ENCODE peak calls at places on chromosomes 3 and 15, in eight cellular contexts. One of them, this sample, is unnamed.
A peak's percentile ranks its signal among the peaks of the same experiment; 100 is the strongest.

GRCh38 chr15:70569139-70569717 is 194.1 kb downstream of the UACA start:
- DNase-seq in SW 1271: peak; percentile 69
- DNase-seq in omental fat pad: no peak
- DNase-seq in GM10248: no peak
- DNase-seq in body of pancreas: peak; percentile 43
- DNase-seq in activated effector memory CD4-positive, alpha-beta T cell treated with anti-CD3 and anti-CD28 coated beads, Interleukin-2, amount 50 U/mL, for 16 hours: no peak
- DNase-seq in iPS-NIHi11: peak; percentile 55
- DNase-seq in AG09319: peak; percentile 62
- DNase-seq in this sample: peak; percentile 67

GRCh38 chr3:98563661-98564281 is 29.6 kb downstream of the CPOX start:
- DNase-seq in iPS-NIHi11: no peak
- DNase-seq in GM10248: peak; percentile 36
- DNase-seq in body of pancreas: no peak
- DNase-seq in omental fat pad: no peak
- DNase-seq in SW 1271: peak; percentile 64
- DNase-seq in activated effector memory CD4-positive, alpha-beta T cell treated with anti-CD3 and anti-CD28 coated beads, Interleukin-2, amount 50 U/mL, for 16 hours: peak; percentile 69
- DNase-seq in AG09319: no peak
- DNase-seq in this sample: no peak

GRCh38 chr3:73729969-73730440 is 105.3 kb upstream of the PDZRN3 start:
- DNase-seq in body of pancreas: peak; percentile 29
- DNase-seq in omental fat pad: no peak
- DNase-seq in activated effector memory CD4-positive, alpha-beta T cell treated with anti-CD3 and anti-CD28 coated beads, Interleukin-2, amount 50 U/mL, for 16 hours: no peak
- DNase-seq in SW 1271: no peak
- DNase-seq in iPS-NIHi11: no peak
- DNase-seq in AG09319: no peak
- DNase-seq in GM10248: no peak
- DNase-seq in this sample: no peak

GRCh38 chr15:34951993-34952392 is 17.5 kb downstream of the AQR start:
- DNase-seq in activated effector memory CD4-positive, alpha-beta T cell treated with anti-CD3 and anti-CD28 coated beads, Interleukin-2, amount 50 U/mL, for 16 hours: no peak
- DNase-seq in iPS-NIHi11: no peak
- DNase-seq in body of pancreas: no peak
- DNase-seq in AG09319: peak; percentile 34
- DNase-seq in SW 1271: no peak
- DNase-seq in omental fat pad: no peak
- DNase-seq in GM10248: no peak
- DNase-seq in this sample: no peak

GRCh38 chr3:186871403-186871924 is 29.0 kb downstream of the ADIPOQ start:
- DNase-seq in body of pancreas: no peak
- DNase-seq in activated effector memory CD4-positive, alpha-beta T cell treated with anti-CD3 and anti-CD28 coated beads, Interleukin-2, amount 50 U/mL, for 16 hours: no peak
- DNase-seq in GM10248: no peak
- DNase-seq in omental fat pad: no peak
- DNase-seq in iPS-NIHi11: no peak
- DNase-seq in AG09319: no peak
- DNase-seq in SW 1271: no peak
- DNase-seq in this sample: no peak

GRCh38 chr3:155492841-155493240 is 199.4 kb upstream of the STRIT1 start:
- DNase-seq in SW 1271: no peak
- DNase-seq in AG09319: no peak
- DNase-seq in body of pancreas: no peak
- DNase-seq in activated effector memory CD4-positive, alpha-beta T cell treated with anti-CD3 and anti-CD28 coated beads, Interleukin-2, amount 50 U/mL, for 16 hours: no peak
- DNase-seq in omental fat pad: no peak
- DNase-seq in GM10248: no peak
- DNase-seq in iPS-NIHi11: no peak
- DNase-seq in this sample: no peak

GRCh38 chr15:65110676-65111292 is 4.2 kb downstream of the UBAP1L start:
- DNase-seq in activated effector memory CD4-positive, alpha-beta T cell treated with anti-CD3 and anti-CD28 coated beads, Interleukin-2, amount 50 U/mL, for 16 hours: no peak
- DNase-seq in body of pancreas: no peak
- DNase-seq in iPS-NIHi11: no peak
- DNase-seq in SW 1271: no peak
- DNase-seq in AG09319: no peak
- DNase-seq in GM10248: no peak
- DNase-seq in omental fat pad: no peak
- DNase-seq in this sample: peak; percentile 50

GRCh38 chr3:190036631-190037030 is 84.1 kb downstream of the P3H2 start:
- DNase-seq in activated effector memory CD4-positive, alpha-beta T cell treated with anti-CD3 and anti-CD28 coated beads, Interleukin-2, amount 50 U/mL, for 16 hours: no peak
- DNase-seq in body of pancreas: no peak
- DNase-seq in iPS-NIHi11: no peak
- DNase-seq in SW 1271: no peak
- DNase-seq in AG09319: no peak
- DNase-seq in omental fat pad: no peak
- DNase-seq in GM10248: no peak
- DNase-seq in this sample: no peak

GRCh38 chr3:86416334-86416733 is 574.6 kb downstream of the VGLL3 start:
- DNase-seq in body of pancreas: no peak
- DNase-seq in omental fat pad: no peak
- DNase-seq in AG09319: no peak
- DNase-seq in SW 1271: no peak
- DNase-seq in iPS-NIHi11: no peak
- DNase-seq in activated effector memory CD4-positive, alpha-beta T cell treated with anti-CD3 and anti-CD28 coated beads, Interleukin-2, amount 50 U/mL, for 16 hours: no peak
- DNase-seq in GM10248: no peak
- DNase-seq in this sample: no peak

GRCh38 chr15:86743283-86743903 is 663.7 kb downstream of the AGBL1 start:
- DNase-seq in omental fat pad: no peak
- DNase-seq in SW 1271: peak; percentile 32
- DNase-seq in iPS-NIHi11: peak; percentile 57
- DNase-seq in AG09319: no peak
- DNase-seq in GM10248: no peak
- DNase-seq in body of pancreas: peak; percentile 39
- DNase-seq in activated effector memory CD4-positive, alpha-beta T cell treated with anti-CD3 and anti-CD28 coated beads, Interleukin-2, amount 50 U/mL, for 16 hours: peak; percentile 82
- DNase-seq in this sample: peak; percentile 43

GRCh38 chr3:30770387-30770786 is 124.1 kb downstream of the GADL1 start:
- DNase-seq in omental fat pad: no peak
- DNase-seq in body of pancreas: peak; percentile 33
- DNase-seq in iPS-NIHi11: peak; percentile 23
- DNase-seq in GM10248: no peak
- DNase-seq in AG09319: peak; percentile 31
- DNase-seq in activated effector memory CD4-positive, alpha-beta T cell treated with anti-CD3 and anti-CD28 coated beads, Interleukin-2, amount 50 U/mL, for 16 hours: no peak
- DNase-seq in SW 1271: peak; percentile 52
- DNase-seq in this sample: no peak

GRCh38 chr3:30043156-30043555 is 563.2 kb upstream of the TGFBR2 start:
- DNase-seq in body of pancreas: no peak
- DNase-seq in AG09319: no peak
- DNase-seq in iPS-NIHi11: no peak
- DNase-seq in omental fat pad: no peak
- DNase-seq in activated effector memory CD4-positive, alpha-beta T cell treated with anti-CD3 and anti-CD28 coated beads, Interleukin-2, amount 50 U/mL, for 16 hours: no peak
- DNase-seq in SW 1271: no peak
- DNase-seq in GM10248: no peak
- DNase-seq in this sample: no peak

GRCh38 chr3:134061401-134061800 is 31.7 kb upstream of the SLCO2A1 start:
- DNase-seq in SW 1271: no peak
- DNase-seq in body of pancreas: no peak
- DNase-seq in GM10248: no peak
- DNase-seq in iPS-NIHi11: no peak
- DNase-seq in activated effector memory CD4-positive, alpha-beta T cell treated with anti-CD3 and anti-CD28 coated beads, Interleukin-2, amount 50 U/mL, for 16 hours: no peak
- DNase-seq in AG09319: no peak
- DNase-seq in omental fat pad: no peak
- DNase-seq in this sample: no peak

GRCh38 chr15:77856718-77857346 is 220.7 kb downstream of the TBC1D2B start:
- DNase-seq in omental fat pad: no peak
- DNase-seq in activated effector memory CD4-positive, alpha-beta T cell treated with anti-CD3 and anti-CD28 coated beads, Interleukin-2, amount 50 U/mL, for 16 hours: no peak
- DNase-seq in GM10248: no peak
- DNase-seq in body of pancreas: no peak
- DNase-seq in iPS-NIHi11: no peak
- DNase-seq in SW 1271: no peak
- DNase-seq in AG09319: no peak
- DNase-seq in this sample: no peak

GRCh38 chr3:51332156-51332555 is 52.9 kb upstream of the MANF start:
- DNase-seq in GM10248: no peak
- DNase-seq in SW 1271: no peak
- DNase-seq in iPS-NIHi11: no peak
- DNase-seq in activated effector memory CD4-positive, alpha-beta T cell treated with anti-CD3 and anti-CD28 coated beads, Interleukin-2, amount 50 U/mL, for 16 hours: no peak
- DNase-seq in body of pancreas: no peak
- DNase-seq in AG09319: no peak
- DNase-seq in omental fat pad: no peak
- DNase-seq in this sample: no peak

GRCh38 chr3:191240432-191240831 is 41.4 kb downstream of the OSTN start:
- DNase-seq in SW 1271: no peak
- DNase-seq in GM10248: no peak
- DNase-seq in iPS-NIHi11: no peak
- DNase-seq in body of pancreas: no peak
- DNase-seq in AG09319: no peak
- DNase-seq in activated effector memory CD4-positive, alpha-beta T cell treated with anti-CD3 and anti-CD28 coated beads, Interleukin-2, amount 50 U/mL, for 16 hours: no peak
- DNase-seq in omental fat pad: no peak
- DNase-seq in this sample: no peak

GRCh38 chr3:107740992-107741896 is 218.5 kb downstream of the BBX start:
- DNase-seq in SW 1271: peak; percentile 25
- DNase-seq in GM10248: no peak
- DNase-seq in activated effector memory CD4-positive, alpha-beta T cell treated with anti-CD3 and anti-CD28 coated beads, Interleukin-2, amount 50 U/mL, for 16 hours: no peak
- DNase-seq in AG09319: no peak
- DNase-seq in omental fat pad: no peak
- DNase-seq in body of pancreas: no peak
- DNase-seq in iPS-NIHi11: no peak
- DNase-seq in this sample: no peak

GRCh38 chr15:72785452-72786243 is 2.1 kb upstream of the ADPGK start:
- DNase-seq in iPS-NIHi11: no peak
- DNase-seq in GM10248: no peak
- DNase-seq in body of pancreas: peak; percentile 7
- DNase-seq in activated effector memory CD4-positive, alpha-beta T cell treated with anti-CD3 and anti-CD28 coated beads, Interleukin-2, amount 50 U/mL, for 16 hours: peak; percentile 83
- DNase-seq in AG09319: peak; percentile 24
- DNase-seq in omental fat pad: no peak
- DNase-seq in SW 1271: no peak
- DNase-seq in this sample: no peak

GRCh38 chr3:131231710-131232348 is 149.7 kb upstream of the NUDT16 start:
- DNase-seq in SW 1271: no peak
- DNase-seq in activated effector memory CD4-positive, alpha-beta T cell treated with anti-CD3 and anti-CD28 coated beads, Interleukin-2, amount 50 U/mL, for 16 hours: no peak
- DNase-seq in body of pancreas: no peak
- DNase-seq in AG09319: no peak
- DNase-seq in GM10248: no peak
- DNase-seq in omental fat pad: no peak
- DNase-seq in iPS-NIHi11: no peak
- DNase-seq in this sample: no peak

GRCh38 chr3:100331660-100332059 is 2.9 kb upstream of the NIT2 start:
- DNase-seq in omental fat pad: no peak
- DNase-seq in activated effector memory CD4-positive, alpha-beta T cell treated with anti-CD3 and anti-CD28 coated beads, Interleukin-2, amount 50 U/mL, for 16 hours: no peak
- DNase-seq in iPS-NIHi11: no peak
- DNase-seq in SW 1271: no peak
- DNase-seq in AG09319: no peak
- DNase-seq in body of pancreas: no peak
- DNase-seq in GM10248: no peak
- DNase-seq in this sample: no peak

GRCh38 chr15:84633311-84634227 is 20.5 kb downstream of the WDR73 start:
- DNase-seq in omental fat pad: no peak
- DNase-seq in iPS-NIHi11: peak; percentile 64
- DNase-seq in GM10248: peak; percentile 47
- DNase-seq in body of pancreas: peak; percentile 75
- DNase-seq in AG09319: peak; percentile 35
- DNase-seq in SW 1271: no peak
- DNase-seq in activated effector memory CD4-positive, alpha-beta T cell treated with anti-CD3 and anti-CD28 coated beads, Interleukin-2, amount 50 U/mL, for 16 hours: peak; percentile 89
- DNase-seq in this sample: peak; percentile 83

GRCh38 chr3:66483006-66483928 is 17.6 kb downstream of the LRIG1 start:
- DNase-seq in iPS-NIHi11: no peak
- DNase-seq in omental fat pad: no peak
- DNase-seq in body of pancreas: peak; percentile 58
- DNase-seq in SW 1271: no peak
- DNase-seq in activated effector memory CD4-positive, alpha-beta T cell treated with anti-CD3 and anti-CD28 coated beads, Interleukin-2, amount 50 U/mL, for 16 hours: peak; percentile 72
- DNase-seq in GM10248: peak; percentile 30
- DNase-seq in AG09319: no peak
- DNase-seq in this sample: peak; percentile 34

GRCh38 chr3:143135150-143135549 is 15.6 kb downstream of the CHST2 start:
- DNase-seq in GM10248: no peak
- DNase-seq in body of pancreas: peak; percentile 55
- DNase-seq in SW 1271: peak; percentile 88
- DNase-seq in omental fat pad: no peak
- DNase-seq in iPS-NIHi11: peak; percentile 38
- DNase-seq in activated effector memory CD4-positive, alpha-beta T cell treated with anti-CD3 and anti-CD28 coated beads, Interleukin-2, amount 50 U/mL, for 16 hours: no peak
- DNase-seq in AG09319: peak; percentile 76
- DNase-seq in this sample: peak; percentile 15

GRCh38 chr3:102536479-102536878 is 101.7 kb downstream of the ZPLD1 start:
- DNase-seq in GM10248: peak; percentile 17
- DNase-seq in activated effector memory CD4-positive, alpha-beta T cell treated with anti-CD3 and anti-CD28 coated beads, Interleukin-2, amount 50 U/mL, for 16 hours: no peak
- DNase-seq in body of pancreas: peak; percentile 20
- DNase-seq in omental fat pad: no peak
- DNase-seq in SW 1271: peak; percentile 33
- DNase-seq in iPS-NIHi11: peak; percentile 39
- DNase-seq in AG09319: peak; percentile 2
- DNase-seq in this sample: no peak

GRCh38 chr3:194072097-194072428 is 63.9 kb upstream of the HES1 start:
- DNase-seq in activated effector memory CD4-positive, alpha-beta T cell treated with anti-CD3 and anti-CD28 coated beads, Interleukin-2, amount 50 U/mL, for 16 hours: no peak
- DNase-seq in omental fat pad: no peak
- DNase-seq in iPS-NIHi11: no peak
- DNase-seq in AG09319: no peak
- DNase-seq in GM10248: no peak
- DNase-seq in SW 1271: no peak
- DNase-seq in body of pancreas: no peak
- DNase-seq in this sample: no peak

GRCh38 chr3:134341391-134341790 is 32.9 kb downstream of the AMOTL2 start:
- DNase-seq in AG09319: no peak
- DNase-seq in GM10248: no peak
- DNase-seq in SW 1271: no peak
- DNase-seq in omental fat pad: no peak
- DNase-seq in iPS-NIHi11: no peak
- DNase-seq in activated effector memory CD4-positive, alpha-beta T cell treated with anti-CD3 and anti-CD28 coated beads, Interleukin-2, amount 50 U/mL, for 16 hours: peak; percentile 53
- DNase-seq in body of pancreas: no peak
- DNase-seq in this sample: no peak

GRCh38 chr3:36707623-36708409 is 56.5 kb downstream of the DCLK3 start:
- DNase-seq in body of pancreas: no peak
- DNase-seq in omental fat pad: no peak
- DNase-seq in activated effector memory CD4-positive, alpha-beta T cell treated with anti-CD3 and anti-CD28 coated beads, Interleukin-2, amount 50 U/mL, for 16 hours: no peak
- DNase-seq in AG09319: no peak
- DNase-seq in SW 1271: peak; percentile 24
- DNase-seq in iPS-NIHi11: no peak
- DNase-seq in GM10248: no peak
- DNase-seq in this sample: peak; percentile 12

GRCh38 chr15:22979699-22980188 is 424 bp downstream of the CYFIP1 start:
- DNase-seq in activated effector memory CD4-positive, alpha-beta T cell treated with anti-CD3 and anti-CD28 coated beads, Interleukin-2, amount 50 U/mL, for 16 hours: peak; percentile 62
- DNase-seq in GM10248: peak; percentile 55
- DNase-seq in AG09319: no peak
- DNase-seq in body of pancreas: peak; percentile 16
- DNase-seq in iPS-NIHi11: peak; percentile 72
- DNase-seq in SW 1271: no peak
- DNase-seq in omental fat pad: no peak
- DNase-seq in this sample: no peak

GRCh38 chr3:46987485-46988401 is 8.3 kb downstream of the NBEAL2 start:
- DNase-seq in iPS-NIHi11: peak; percentile 78
- DNase-seq in SW 1271: no peak
- DNase-seq in activated effector memory CD4-positive, alpha-beta T cell treated with anti-CD3 and anti-CD28 coated beads, Interleukin-2, amount 50 U/mL, for 16 hours: peak; percentile 95
- DNase-seq in body of pancreas: peak; percentile 64
- DNase-seq in omental fat pad: no peak
- DNase-seq in AG09319: no peak
- DNase-seq in GM10248: peak; percentile 90
- DNase-seq in this sample: peak; percentile 92

GRCh38 chr15:78449220-78449999 is 11.4 kb downstream of the IREB2 start:
- DNase-seq in body of pancreas: no peak
- DNase-seq in GM10248: no peak
- DNase-seq in activated effector memory CD4-positive, alpha-beta T cell treated with anti-CD3 and anti-CD28 coated beads, Interleukin-2, amount 50 U/mL, for 16 hours: no peak
- DNase-seq in SW 1271: no peak
- DNase-seq in iPS-NIHi11: no peak
- DNase-seq in AG09319: no peak
- DNase-seq in omental fat pad: no peak
- DNase-seq in this sample: no peak

GRCh38 chr3:9141903-9142302 is 107.5 kb downstream of the SRGAP3 start:
- DNase-seq in AG09319: no peak
- DNase-seq in iPS-NIHi11: no peak
- DNase-seq in activated effector memory CD4-positive, alpha-beta T cell treated with anti-CD3 and anti-CD28 coated beads, Interleukin-2, amount 50 U/mL, for 16 hours: no peak
- DNase-seq in GM10248: no peak
- DNase-seq in body of pancreas: no peak
- DNase-seq in SW 1271: no peak
- DNase-seq in omental fat pad: no peak
- DNase-seq in this sample: no peak

GRCh38 chr3:158097571-158098553 is 8.4 kb downstream of the SHOX2 start:
- DNase-seq in GM10248: peak; percentile 94
- DNase-seq in activated effector memory CD4-positive, alpha-beta T cell treated with anti-CD3 and anti-CD28 coated beads, Interleukin-2, amount 50 U/mL, for 16 hours: peak; percentile 90
- DNase-seq in omental fat pad: no peak
- DNase-seq in body of pancreas: peak; percentile 87
- DNase-seq in AG09319: no peak
- DNase-seq in SW 1271: no peak
- DNase-seq in iPS-NIHi11: peak; percentile 93
- DNase-seq in this sample: peak; percentile 98

GRCh38 chr3:14001136-14001535 is 121.3 kb upstream of the WNT7A start:
- DNase-seq in SW 1271: peak; percentile 74
- DNase-seq in body of pancreas: no peak
- DNase-seq in GM10248: no peak
- DNase-seq in AG09319: no peak
- DNase-seq in omental fat pad: no peak
- DNase-seq in activated effector memory CD4-positive, alpha-beta T cell treated with anti-CD3 and anti-CD28 coated beads, Interleukin-2, amount 50 U/mL, for 16 hours: no peak
- DNase-seq in iPS-NIHi11: no peak
- DNase-seq in this sample: no peak

GRCh38 chr3:115667175-115668065 is 44.1 kb downstream of the GAP43 start:
- DNase-seq in activated effector memory CD4-positive, alpha-beta T cell treated with anti-CD3 and anti-CD28 coated beads, Interleukin-2, amount 50 U/mL, for 16 hours: no peak
- DNase-seq in omental fat pad: no peak
- DNase-seq in SW 1271: no peak
- DNase-seq in body of pancreas: no peak
- DNase-seq in iPS-NIHi11: peak; percentile 16
- DNase-seq in GM10248: no peak
- DNase-seq in AG09319: no peak
- DNase-seq in this sample: peak; percentile 22